ENCODE peak calls at places on chromosomes 3 and 15, in nine cellular contexts. U, H, K, D, C, T, Z, L and S are unnamed samples. For H3K36me3, the result is how much of the 10 kb centered on the place peaks cover.

GRCh38 chr15:79826800-79827199 is 70.0 kb downstream of the MTHFS start:
- DNase-seq in D (no peak), Z (no peak), K (no peak), U (no peak), C (no peak), H (no peak), T (no peak), L (no peak), S (no peak)

GRCh38 chr15:32956006-32956405 is 238.2 kb downstream of the GREM1 start:
- DNase-seq in T (no peak), Z (no peak), K (peak), D (no peak), H (no peak), U (no peak), C (peak), L (no peak), S (peak)

GRCh38 chr15:41940441-41940857 is 31.9 kb downstream of the EHD4 start:
- DNase-seq in K (peak), D (peak), Z (no peak), H (no peak), T (no peak), L (no peak), U (no peak), C (peak), S (peak)

GRCh38 chr15:66744610-66745279 is 42.7 kb downstream of the SMAD6 start:
- DNase-seq in U (no peak), Z (no peak), H (no peak), K (no peak), D (no peak), L (no peak), C (no peak), T (no peak), S (no peak)

GRCh38 chr15:55587321-55588069 is 650 bp downstream of the PYGO1 start:
- DNase-seq in U (no peak), C (peak), H (peak), K (peak), D (peak), Z (peak), T (no peak), L (peak), S (no peak)

GRCh38 chr3:98027084-98027445 is 8.1 kb downstream of the GABRR3 start:
- DNase-seq in C (no peak), Z (no peak), H (no peak), L (no peak), D (no peak), T (no peak), U (no peak), K (no peak), S (peak)

GRCh38 chr15:42992626-42993025 is 72.0 kb upstream of the TTBK2 start:
- DNase-seq in D (no peak), H (no peak), C (no peak), T (no peak), K (no peak), L (no peak), U (no peak), Z (no peak), S (no peak)

GRCh38 chr15:91973481-91973880 is 120.0 kb downstream of the SLCO3A1 start:
- DNase-seq in L (no peak), H (no peak), K (no peak), U (no peak), T (no peak), Z (no peak), D (no peak), C (no peak), S (peak)

GRCh38 chr3:152930516-152930915 is 95.6 kb downstream of the P2RY1 start:
- DNase-seq in Z (no peak), L (no peak), C (no peak), U (no peak), D (no peak), H (no peak), T (no peak), K (no peak), S (no peak)

GRCh38 chr3:178343433-178344038 is 192.7 kb upstream of the KCNMB2 start:
- DNase-seq in L (no peak), H (peak), Z (no peak), C (no peak), K (no peak), U (no peak), D (no peak), T (peak), S (no peak)

GRCh38 chr3:89216021-89216739 is 108.8 kb downstream of the EPHA3 start:
- DNase-seq in H (no peak), T (no peak), L (no peak), C (no peak), D (no peak), U (no peak), K (no peak), Z (no peak), S (no peak)

GRCh38 chr15:88908697-88909621 is 4.2 kb downstream of the MFGE8 start:
- DNase-seq in T (no peak), C (no peak), Z (no peak), H (no peak), L (no peak), D (no peak), K (no peak), U (no peak), S (no peak)

GRCh38 chr3:129599073-129599472 is 7.4 kb downstream of the PLXND1 start:
- DNase-seq in C (no peak), D (no peak), H (no peak), Z (no peak), L (no peak), K (no peak), U (no peak), T (no peak), S (no peak)

GRCh38 chr3:118544458-118544857 is 490.2 kb downstream of the IGSF11 start:
- DNase-seq in K (no peak), T (no peak), C (peak), Z (no peak), L (no peak), H (peak), D (no peak), U (no peak), S (peak)

GRCh38 chr15:38795471-38796245 is 231.0 kb upstream of the RASGRP1 start:
- DNase-seq in C (no peak), T (no peak), D (no peak), Z (no peak), H (no peak), U (no peak), K (peak), L (no peak), S (no peak)

GRCh38 chr3:160671231-160671630 is 5.7 kb upstream of the ARL14 start:
- DNase-seq in T (no peak), L (peak), Z (peak), C (no peak), D (no peak), K (no peak), H (peak), U (no peak), S (no peak)

GRCh38 chr3:10665611-10666010 is 150.4 kb upstream of the SLC6A11 start:
- DNase-seq in D (no peak), C (no peak), Z (no peak), T (no peak), L (no peak), K (no peak), U (no peak), H (no peak), S (no peak)

GRCh38 chr3:46449755-46450552 is 14.8 kb downstream of the LTF start:
- DNase-seq in Z (no peak), T (no peak), U (peak), C (peak), K (no peak), D (no peak), L (no peak), H (no peak), S (peak)

GRCh38 chr15:84108725-84109124 is 126.8 kb upstream of the GOLGA6L4 start:
- DNase-seq in K (no peak), H (no peak), C (peak), Z (no peak), U (no peak), D (no peak), L (no peak), T (no peak), S (peak)

GRCh38 chr3:121662742-121663141 is 2.0 kb upstream of the HCLS1 start:
- DNase-seq in U (no peak), D (no peak), L (no peak), C (no peak), Z (no peak), T (no peak), H (no peak), K (no peak), S (no peak)

GRCh38 chr3:123683146-123683545 is 98.3 kb upstream of the HACD2 start:
- DNase-seq in K (no peak), L (no peak), C (no peak), H (no peak), U (no peak), D (no peak), T (no peak), Z (no peak), S (no peak)

GRCh38 chr15:40744810-40745152 is 10.3 kb downstream of the RMDN3 start:
- DNase-seq in U (no peak), K (no peak), H (no peak), C (no peak), D (no peak), L (no peak), Z (no peak), T (no peak), S (no peak)

GRCh38 chr15:93250905-93251304 is 161.9 kb upstream of the RGMA start:
- DNase-seq in T (no peak), K (no peak), D (no peak), Z (no peak), H (no peak), L (no peak), C (no peak), U (no peak), S (no peak)

GRCh38 chr3:5569152-5569551 is 381.6 kb downstream of the EDEM1 start:
- DNase-seq in U (no peak), H (no peak), K (no peak), C (no peak), Z (no peak), D (no peak), L (no peak), T (no peak), S (no peak)

GRCh38 chr3:136152176-136152843 is 43.8 kb downstream of the MSL2 start:
- DNase-seq in H (no peak), L (no peak), U (no peak), T (no peak), Z (no peak), K (no peak), D (no peak), C (no peak), S (peak)

GRCh38 chr3:88418219-88418618 is 268.5 kb downstream of the C3orf38 start:
- DNase-seq in Z (no peak), D (no peak), C (no peak), H (no peak), L (no peak), K (no peak), U (no peak), T (no peak), S (no peak)

GRCh38 chr15:39592500-39592899 is 11.6 kb downstream of the THBS1 start:
- DNase-seq in T (no peak), H (peak), D (no peak), L (no peak), K (no peak), U (no peak), Z (no peak), C (peak), S (peak)

GRCh38 chr3:85170646-85171045 is 211.9 kb downstream of the CADM2 start:
- DNase-seq in C (peak), T (no peak), U (no peak), D (no peak), L (no peak), K (no peak), Z (no peak), H (no peak), S (peak)

GRCh38 chr15:62444104-62445027 is 279.3 kb upstream of the C2CD4B start:
- DNase-seq in T (no peak), Z (no peak), K (peak), L (no peak), C (peak), U (peak), H (no peak), D (no peak), S (peak)

GRCh38 chr15:99598296-99598695 is 32.5 kb downstream of the MEF2A start:
- DNase-seq in U (no peak), L (no peak), C (no peak), D (no peak), T (no peak), H (no peak), Z (no peak), K (no peak), S (no peak)

GRCh38 chr15:61084944-61085367 is 144.1 kb downstream of the RORA start:
- DNase-seq in C (no peak), K (peak), D (no peak), U (no peak), T (no peak), L (no peak), Z (peak), H (no peak), S (no peak)

GRCh38 chr3:30282052-30282708 is 324.2 kb upstream of the TGFBR2 start:
- DNase-seq in D (no peak), H (no peak), U (no peak), K (peak), Z (no peak), C (peak), L (no peak), T (no peak), S (peak)

GRCh38 chr3:108428580-108428979 is 81.8 kb downstream of the MYH15 start:
- DNase-seq in T (no peak), H (no peak), Z (no peak), D (no peak), U (no peak), L (peak), C (no peak), K (no peak), S (no peak)

GRCh38 chr3:183711516-183711915 is 13.9 kb downstream of the YEATS2 start:
- DNase-seq in C (no peak), U (no peak), D (no peak), H (no peak), Z (no peak), K (no peak), L (no peak), T (no peak), S (no peak)

GRCh38 chr15:63597033-63597790 is at the start of gene FBXL22:
- DNase-seq in U (no peak), K (no peak), L (no peak), H (peak), Z (no peak), D (no peak), C (no peak), T (peak), S (no peak)

GRCh38 chr3:31364711-31365110 is 168.0 kb upstream of the STT3B start:
- DNase-seq in Z (no peak), U (no peak), D (no peak), C (peak), L (no peak), K (peak), H (no peak), T (no peak), S (peak)

GRCh38 chr3:149783576-149783975 is 8.8 kb downstream of the ANKUB1 start:
- DNase-seq in D (no peak), K (no peak), Z (no peak), U (no peak), H (no peak), L (no peak), T (no peak), C (peak), S (peak)

DNA sequence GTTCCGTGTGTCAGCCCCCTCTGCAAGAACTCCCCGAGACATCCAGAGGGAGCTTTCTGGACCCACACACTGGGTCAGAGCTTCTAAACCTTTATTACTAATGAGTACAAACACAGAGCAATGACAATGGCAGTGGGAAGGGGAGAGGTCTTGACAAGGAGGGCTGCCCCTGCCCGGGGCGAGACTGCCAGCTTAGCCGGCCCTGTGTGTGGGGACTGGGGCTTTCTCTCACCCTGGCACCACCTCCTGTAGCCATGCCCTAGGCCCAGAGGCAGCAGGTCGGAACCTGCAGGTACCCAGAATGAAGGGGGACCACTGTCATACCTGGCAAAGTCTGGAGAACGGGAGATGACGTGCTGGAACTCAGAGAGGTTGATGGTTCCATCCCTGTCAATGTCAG is 3.1 kb downstream of the CIB1 start:
- DNase-seq in T (no peak), L (no peak), H (no peak), C (no peak), U (no peak), K (no peak), Z (no peak), D (no peak), S (no peak)
- H3K4me3 ChIP-seq in T (no peak), L (no peak), H (no peak), C (no peak), U (no peak), K (no peak), Z (peak), D (peak), S (no peak)

GRCh38 chr3:154954750-154955149 is 125.4 kb upstream of the MME start:
- DNase-seq in C (peak), L (peak), T (no peak), K (peak), U (no peak), H (no peak), D (no peak), Z (no peak), S (peak)
- TF ChIP-seq CTCF in C (peak), L (peak), T (peak), K (peak), U (no peak), H (no peak), D (no peak), Z (peak), S (peak)

GRCh38 chr15:57927091-57927631 is 138.3 kb downstream of the ALDH1A2 start:
- DNase-seq in K (no peak), C (no peak), D (no peak), H (no peak), Z (no peak), T (no peak), U (no peak), L (no peak), S (no peak)

GRCh38 chr15:57925650-57926049 is 139.9 kb downstream of the ALDH1A2 start:
- DNase-seq in H (no peak), D (no peak), U (no peak), C (no peak), Z (no peak), L (no peak), K (no peak), T (no peak), S (no peak)

GRCh38 chr15:57932348-57932747 is 133.2 kb downstream of the ALDH1A2 start:
- DNase-seq in T (no peak), Z (no peak), U (no peak), C (no peak), D (no peak), K (no peak), L (no peak), H (no peak), S (no peak)

GRCh38 chr15:57931570-57931969 is 133.9 kb downstream of the ALDH1A2 start:
- DNase-seq in D (no peak), C (no peak), L (no peak), H (no peak), K (no peak), Z (no peak), T (no peak), U (no peak), S (no peak)
- H3K36me3 ChIP-seq in D (under half), C (under half), L (under half), H (under half), K (under half), Z (under half), T (under half), U (under half), S (under half)

GRCh38 chr3:37117548-37117947 is 56.8 kb downstream of the LRRFIP2 start:
- DNase-seq in C (no peak), Z (no peak), H (no peak), U (no peak), L (no peak), K (no peak), T (no peak), D (no peak), S (no peak)
- H3K4me3 ChIP-seq in C (no peak), Z (no peak), H (no peak), U (no peak), L (no peak), K (no peak), T (no peak), D (no peak), S (no peak)